ENCODE peak calls at places on chromosomes 1 and 21, in five cellular contexts. One of them, this sample, is unnamed.

GRCh38 chr1:1304331-1305299 is 3.1 kb downstream of the ACAP3 start:
- DNase-seq in mammary epithelial cell: peak; percentile 68
- DNase-seq in progenitor cell of endocrine pancreas: no peak
- DNase-seq in Peyer's patch: peak; percentile 81
- DNase-seq in adrenal gland: peak; percentile 90
- DNase-seq in this sample: peak; percentile 76

GRCh38 chr1:87615917-87616316 is 287.2 kb downstream of the LMO4 start:
- DNase-seq in mammary epithelial cell: no peak
- DNase-seq in progenitor cell of endocrine pancreas: no peak
- DNase-seq in Peyer's patch: no peak
- DNase-seq in adrenal gland: no peak
- DNase-seq in this sample: no peak

GRCh38 chr21:34302496-34302895 is 61.3 kb upstream of the KCNE2 start:
- DNase-seq in Peyer's patch: no peak
- DNase-seq in mammary epithelial cell: no peak
- DNase-seq in adrenal gland: no peak
- DNase-seq in progenitor cell of endocrine pancreas: no peak
- DNase-seq in this sample: no peak

GRCh38 chr1:115217150-115218033 is 120.7 kb downstream of the NGF start:
- DNase-seq in progenitor cell of endocrine pancreas: no peak
- DNase-seq in adrenal gland: no peak
- DNase-seq in Peyer's patch: no peak
- DNase-seq in mammary epithelial cell: no peak
- DNase-seq in this sample: no peak

GRCh38 chr1:201884472-201884871 is 4.2 kb upstream of the SHISA4 start:
- DNase-seq in adrenal gland: no peak
- DNase-seq in progenitor cell of endocrine pancreas: no peak
- DNase-seq in mammary epithelial cell: no peak
- DNase-seq in Peyer's patch: peak; percentile 35
- DNase-seq in this sample: no peak

GRCh38 chr1:40877681-40878080 is 15.5 kb upstream of the CITED4 start:
- DNase-seq in progenitor cell of endocrine pancreas: no peak
- DNase-seq in Peyer's patch: peak; percentile 53
- DNase-seq in adrenal gland: peak; percentile 65
- DNase-seq in mammary epithelial cell: peak; percentile 93
- DNase-seq in this sample: peak; percentile 35

GRCh38 chr1:160773088-160773487 is 22.9 kb upstream of the LY9 start:
- DNase-seq in Peyer's patch: no peak
- DNase-seq in mammary epithelial cell: no peak
- DNase-seq in adrenal gland: no peak
- DNase-seq in progenitor cell of endocrine pancreas: no peak
- DNase-seq in this sample: no peak

GRCh38 chr1:152005360-152005912 is 11.8 kb upstream of the S100A10 start:
- DNase-seq in Peyer's patch: no peak
- DNase-seq in adrenal gland: no peak
- DNase-seq in mammary epithelial cell: no peak
- DNase-seq in progenitor cell of endocrine pancreas: no peak
- DNase-seq in this sample: no peak

GRCh38 chr21:36200089-36200561 is 43.5 kb downstream of the DOP1B start:
- DNase-seq in progenitor cell of endocrine pancreas: no peak
- DNase-seq in adrenal gland: no peak
- DNase-seq in mammary epithelial cell: no peak
- DNase-seq in Peyer's patch: no peak
- DNase-seq in this sample: no peak

GRCh38 chr1:186536272-186536905 is 75.5 kb upstream of the PDC start:
- DNase-seq in mammary epithelial cell: no peak
- DNase-seq in progenitor cell of endocrine pancreas: no peak
- DNase-seq in Peyer's patch: no peak
- DNase-seq in adrenal gland: no peak
- DNase-seq in this sample: no peak

GRCh38 chr1:180116964-180117763 is 37.5 kb upstream of the QSOX1 start:
- DNase-seq in progenitor cell of endocrine pancreas: no peak
- DNase-seq in Peyer's patch: no peak
- DNase-seq in mammary epithelial cell: peak; percentile 33
- DNase-seq in adrenal gland: peak; percentile 21
- DNase-seq in this sample: no peak

GRCh38 chr1:30353637-30354036 is 369.7 kb downstream of the MATN1 start:
- DNase-seq in Peyer's patch: no peak
- DNase-seq in progenitor cell of endocrine pancreas: no peak
- DNase-seq in adrenal gland: no peak
- DNase-seq in mammary epithelial cell: no peak
- DNase-seq in this sample: no peak

GRCh38 chr1:24293392-24294227 is 25.5 kb upstream of the GRHL3 start:
- DNase-seq in adrenal gland: no peak
- DNase-seq in Peyer's patch: no peak
- DNase-seq in progenitor cell of endocrine pancreas: no peak
- DNase-seq in mammary epithelial cell: peak; percentile 67
- DNase-seq in this sample: no peak

GRCh38 chr1:173506437-173506836 is 29.3 kb downstream of the PRDX6 start:
- DNase-seq in mammary epithelial cell: no peak
- DNase-seq in progenitor cell of endocrine pancreas: no peak
- DNase-seq in Peyer's patch: peak; percentile 74
- DNase-seq in adrenal gland: no peak
- DNase-seq in this sample: no peak

GRCh38 chr1:148362930-148363810 is 119.9 kb downstream of the PPIAL4G start:
- DNase-seq in Peyer's patch: no peak
- DNase-seq in progenitor cell of endocrine pancreas: no peak
- DNase-seq in mammary epithelial cell: peak; percentile 67
- DNase-seq in adrenal gland: no peak
- DNase-seq in this sample: no peak

GRCh38 chr1:197195100-197195499 is 48.6 kb upstream of the ASPM start:
- DNase-seq in Peyer's patch: no peak
- DNase-seq in progenitor cell of endocrine pancreas: no peak
- DNase-seq in mammary epithelial cell: no peak
- DNase-seq in adrenal gland: no peak
- DNase-seq in this sample: no peak

GRCh38 chr1:93042134-93042821 is 36.8 kb upstream of the MTF2 start:
- DNase-seq in adrenal gland: no peak
- DNase-seq in progenitor cell of endocrine pancreas: no peak
- DNase-seq in Peyer's patch: no peak
- DNase-seq in mammary epithelial cell: no peak
- DNase-seq in this sample: no peak

GRCh38 chr1:162055062-162055461 is 14.4 kb upstream of the NOS1AP start:
- DNase-seq in progenitor cell of endocrine pancreas: no peak
- DNase-seq in Peyer's patch: no peak
- DNase-seq in adrenal gland: no peak
- DNase-seq in mammary epithelial cell: peak; percentile 91
- DNase-seq in this sample: no peak

GRCh38 chr1:24048205-24048869 is 63.6 kb downstream of the MYOM3 start:
- DNase-seq in adrenal gland: no peak
- DNase-seq in mammary epithelial cell: peak; percentile 33
- DNase-seq in Peyer's patch: no peak
- DNase-seq in progenitor cell of endocrine pancreas: no peak
- DNase-seq in this sample: no peak

GRCh38 chr1:43908858-43909257 is 24.7 kb upstream of the ARTN start:
- DNase-seq in progenitor cell of endocrine pancreas: no peak
- DNase-seq in adrenal gland: no peak
- DNase-seq in Peyer's patch: no peak
- DNase-seq in mammary epithelial cell: no peak
- DNase-seq in this sample: no peak

GRCh38 chr1:36342426-36343185 is 19.2 kb upstream of the EVA1B start:
- DNase-seq in Peyer's patch: peak; percentile 75
- DNase-seq in mammary epithelial cell: peak; percentile 77
- DNase-seq in progenitor cell of endocrine pancreas: no peak
- DNase-seq in adrenal gland: peak; percentile 68
- DNase-seq in this sample: peak; percentile 30

GRCh38 chr1:9438431-9439073 is 100.7 kb upstream of the SLC25A33 start:
- DNase-seq in Peyer's patch: peak; percentile 63
- DNase-seq in adrenal gland: no peak
- DNase-seq in progenitor cell of endocrine pancreas: no peak
- DNase-seq in mammary epithelial cell: peak; percentile 93
- DNase-seq in this sample: no peak

GRCh38 chr1:28313710-28314510 is 14.9 kb upstream of the MED18 start:
- DNase-seq in adrenal gland: peak; percentile 82
- DNase-seq in Peyer's patch: peak; percentile 82
- DNase-seq in mammary epithelial cell: peak; percentile 77
- DNase-seq in progenitor cell of endocrine pancreas: no peak
- DNase-seq in this sample: no peak

GRCh38 chr1:6037338-6037762 is 8.3 kb upstream of the KCNAB2 start:
- DNase-seq in mammary epithelial cell: no peak
- DNase-seq in progenitor cell of endocrine pancreas: no peak
- DNase-seq in adrenal gland: no peak
- DNase-seq in Peyer's patch: no peak
- DNase-seq in this sample: no peak

GRCh38 chr1:232789660-232790059 is 15.6 kb upstream of the MAP10 start:
- DNase-seq in progenitor cell of endocrine pancreas: no peak
- DNase-seq in Peyer's patch: no peak
- DNase-seq in mammary epithelial cell: no peak
- DNase-seq in adrenal gland: no peak
- DNase-seq in this sample: no peak

GRCh38 chr1:222009105-222009730 is 267.3 kb upstream of the DUSP10 start:
- DNase-seq in progenitor cell of endocrine pancreas: no peak
- DNase-seq in adrenal gland: peak; percentile 19
- DNase-seq in Peyer's patch: no peak
- DNase-seq in mammary epithelial cell: no peak
- DNase-seq in this sample: peak; percentile 1

GRCh38 chr1:64282353-64282752 is 78.9 kb downstream of the UBE2U start:
- DNase-seq in mammary epithelial cell: peak; percentile 67
- DNase-seq in progenitor cell of endocrine pancreas: no peak
- DNase-seq in Peyer's patch: no peak
- DNase-seq in adrenal gland: no peak
- DNase-seq in this sample: no peak

GRCh38 chr1:66333463-66334232 is 200.3 kb upstream of the SGIP1 start:
- DNase-seq in adrenal gland: no peak
- DNase-seq in mammary epithelial cell: no peak
- DNase-seq in Peyer's patch: no peak
- DNase-seq in progenitor cell of endocrine pancreas: no peak
- DNase-seq in this sample: no peak

GRCh38 chr1:66332524-66332853 is 201.5 kb upstream of the SGIP1 start:
- DNase-seq in progenitor cell of endocrine pancreas: no peak
- DNase-seq in Peyer's patch: no peak
- DNase-seq in mammary epithelial cell: no peak
- DNase-seq in adrenal gland: no peak
- DNase-seq in this sample: no peak

GRCh38 chr1:66334311-66334710 is 199.6 kb upstream of the SGIP1 start:
- DNase-seq in adrenal gland: no peak
- DNase-seq in Peyer's patch: no peak
- DNase-seq in mammary epithelial cell: no peak
- DNase-seq in progenitor cell of endocrine pancreas: no peak
- DNase-seq in this sample: no peak

GRCh38 chr1:66330711-66331110 is 203.2 kb upstream of the SGIP1 start:
- DNase-seq in Peyer's patch: no peak
- DNase-seq in adrenal gland: no peak
- DNase-seq in mammary epithelial cell: peak; percentile 39
- DNase-seq in progenitor cell of endocrine pancreas: no peak
- DNase-seq in this sample: no peak

GRCh38 chr1:66331641-66332523 is 202.1 kb upstream of the SGIP1 start:
- DNase-seq in progenitor cell of endocrine pancreas: no peak
- DNase-seq in adrenal gland: peak; percentile 38
- DNase-seq in mammary epithelial cell: peak; percentile 75
- DNase-seq in Peyer's patch: peak; percentile 83
- DNase-seq in this sample: peak; percentile 55
- TF ChIP-seq CTCF in progenitor cell of endocrine pancreas: peak; percentile 34
- TF ChIP-seq CTCF in adrenal gland: no peak
- TF ChIP-seq CTCF in mammary epithelial cell: no peak
- TF ChIP-seq CTCF in Peyer's patch: peak; percentile 20
- TF ChIP-seq CTCF in this sample: peak; percentile 20

GRCh38 chr1:228209657-228210056 is 1.8 kb downstream of the OBSCN start:
- DNase-seq in adrenal gland: no peak
- DNase-seq in mammary epithelial cell: no peak
- DNase-seq in Peyer's patch: peak; percentile 22
- DNase-seq in progenitor cell of endocrine pancreas: no peak
- DNase-seq in this sample: no peak
- TF ChIP-seq CTCF in adrenal gland: no peak
- TF ChIP-seq CTCF in mammary epithelial cell: no peak
- TF ChIP-seq CTCF in Peyer's patch: no peak
- TF ChIP-seq CTCF in progenitor cell of endocrine pancreas: no peak
- TF ChIP-seq CTCF in this sample: no peak

GRCh38 chr1:66368261-66368660 is 165.7 kb upstream of the SGIP1 start:
- DNase-seq in progenitor cell of endocrine pancreas: no peak
- DNase-seq in adrenal gland: no peak
- DNase-seq in Peyer's patch: no peak
- DNase-seq in mammary epithelial cell: no peak
- DNase-seq in this sample: no peak
- TF ChIP-seq CTCF in progenitor cell of endocrine pancreas: no peak
- TF ChIP-seq CTCF in adrenal gland: no peak
- TF ChIP-seq CTCF in Peyer's patch: no peak
- TF ChIP-seq CTCF in mammary epithelial cell: no peak
- TF ChIP-seq CTCF in this sample: no peak

DNA sequence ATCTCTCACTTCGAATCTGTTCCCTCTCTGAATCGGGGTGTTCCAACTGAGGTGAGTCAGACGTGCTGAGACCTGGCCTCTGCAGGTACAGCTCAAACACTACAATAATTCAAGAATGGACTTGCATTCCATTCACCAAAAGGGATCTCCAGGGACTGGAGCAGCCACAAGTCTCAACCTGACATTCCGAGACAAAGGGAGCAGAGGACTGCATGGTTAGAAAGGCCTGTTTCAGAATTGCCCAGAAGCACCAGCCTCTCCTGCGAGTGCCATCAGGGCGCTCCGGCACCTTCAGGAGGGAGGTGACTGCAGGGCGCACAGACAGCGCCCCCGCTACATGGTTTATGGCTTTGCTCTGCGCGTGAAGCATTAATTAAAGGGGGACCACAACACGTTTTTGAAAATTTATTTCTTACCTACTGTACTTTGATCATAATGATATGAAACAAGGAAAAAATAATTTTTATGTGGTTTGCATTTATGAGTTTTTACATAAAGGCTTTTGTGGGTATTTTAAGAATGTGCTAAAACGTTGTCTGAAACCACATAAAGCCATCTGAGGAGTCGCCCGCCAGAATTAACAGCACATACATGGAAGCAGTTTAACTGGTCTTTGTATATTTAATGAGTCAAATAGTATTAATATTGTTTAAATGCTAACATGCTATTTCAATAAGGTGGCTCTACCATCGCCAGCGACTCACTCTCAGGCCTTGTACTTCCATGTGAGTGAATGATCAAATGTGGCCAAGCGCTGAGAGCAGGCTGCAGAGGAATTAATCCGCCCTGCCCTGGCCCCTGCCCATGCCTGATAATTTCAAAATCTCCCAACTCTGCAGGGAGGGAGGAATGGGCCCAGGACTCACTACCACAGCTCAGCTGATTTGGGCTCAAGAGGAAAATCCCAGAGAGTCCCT is 49.4 kb downstream of the SLC66A1 start:
- DNase-seq in progenitor cell of endocrine pancreas: no peak
- DNase-seq in adrenal gland: no peak
- DNase-seq in Peyer's patch: no peak
- DNase-seq in mammary epithelial cell: peak; percentile 98
- DNase-seq in this sample: no peak
- TF ChIP-seq CTCF in progenitor cell of endocrine pancreas: no peak
- TF ChIP-seq CTCF in adrenal gland: no peak
- TF ChIP-seq CTCF in Peyer's patch: no peak
- TF ChIP-seq CTCF in mammary epithelial cell: no peak
- TF ChIP-seq CTCF in this sample: no peak